ENCODE peak calls at places on chromosomes 11 and 22, in six cellular contexts. K is cardiac muscle cell; S is pancreas; O is mesendoderm; F is CD8-positive, alpha-beta memory T cell; Y is IMR-90. W is an unnamed sample.

GRCh38 chr11:126978155-126978554 is 22.4 kb downstream of the KIRREL3 start:
- DNase-seq in Y (no peak), O (peak; percentile 71), S (no peak), K (no peak), F (no peak), W (no peak)

GRCh38 chr11:130164221-130164570 is 4.6 kb downstream of the ST14 start:
- DNase-seq in S (no peak), O (no peak), K (no peak), F (no peak), Y (no peak), W (no peak)

GRCh38 chr11:67304511-67305113 is 1.3 kb downstream of the SSH3 start:
- DNase-seq in O (no peak), S (peak; percentile 35), F (no peak), K (no peak), Y (no peak), W (no peak)

GRCh38 chr11:92528051-92528450 is 303.4 kb downstream of the FAT3 start:
- DNase-seq in Y (peak; percentile 46), K (peak; percentile 68), S (no peak), F (no peak), O (no peak), W (no peak)

GRCh38 chr11:66467034-66467659 is 442 bp downstream of the PELI3 start:
- DNase-seq in K (peak; percentile 51), O (peak; percentile 50), S (peak; percentile 67), F (no peak), Y (peak; percentile 15), W (no peak)

GRCh38 chr22:26461188-26461810 is 22.3 kb downstream of the HPS4 start:
- DNase-seq in K (peak; percentile 45), S (peak; percentile 52), Y (peak; percentile 28), F (no peak), O (peak; percentile 85), W (peak; percentile 39)

GRCh38 chr22:24310969-24311368 is 40.3 kb downstream of the SPECC1L start:
- DNase-seq in O (no peak), S (no peak), K (no peak), Y (no peak), F (no peak), W (no peak)

GRCh38 chr11:34905666-34906065 is 10.5 kb downstream of the APIP start:
- DNase-seq in K (no peak), O (no peak), Y (no peak), S (no peak), F (no peak), W (no peak)

GRCh38 chr22:31764785-31765184 is 11.0 kb downstream of the DEPDC5 start:
- DNase-seq in K (no peak), Y (no peak), O (peak; percentile 30), S (no peak), F (no peak), W (no peak)

GRCh38 chr22:43275545-43275981 is 67.6 kb downstream of the SCUBE1 start:
- DNase-seq in F (no peak), O (peak; percentile 76), S (no peak), K (peak; percentile 42), Y (peak; percentile 60), W (no peak)

GRCh38 chr11:39239553-39239952 is 2219.9 kb downstream of the LRRC4C start:
- DNase-seq in S (no peak), O (peak; percentile 1), F (no peak), K (no peak), Y (no peak), W (no peak)

GRCh38 chr11:75383246-75383645 is 16.1 kb upstream of the RPS3 start:
- DNase-seq in O (peak; percentile 82), Y (no peak), F (peak; percentile 16), S (no peak), K (no peak), W (no peak)

GRCh38 chr11:56841210-56841810 is 92.8 kb upstream of the OR9G4 start:
- DNase-seq in O (peak; percentile 68), F (no peak), K (peak; percentile 78), S (no peak), Y (peak; percentile 56), W (no peak)

GRCh38 chr11:14306481-14306880 is 52.5 kb downstream of the RRAS2 start:
- DNase-seq in S (no peak), K (no peak), O (peak; percentile 78), F (no peak), Y (no peak), W (no peak)

GRCh38 chr22:33328789-33329296 is 270.7 kb upstream of the SYN3 start:
- DNase-seq in Y (peak; percentile 86), O (peak; percentile 77), S (no peak), F (no peak), K (peak; percentile 59), W (no peak)

GRCh38 chr11:107252429-107253161 is 205.0 kb downstream of the CWF19L2 start:
- DNase-seq in S (no peak), Y (no peak), F (no peak), O (no peak), K (no peak), W (no peak)

GRCh38 chr22:20089977-20090729 is 10.1 kb downstream of the DGCR8 start:
- DNase-seq in S (no peak), K (no peak), O (no peak), F (no peak), Y (peak; percentile 77), W (no peak)

GRCh38 chr11:5284551-5285130 is 14.9 kb upstream of the HBE1 start:
- DNase-seq in F (no peak), O (no peak), Y (no peak), K (no peak), S (no peak), W (no peak)

GRCh38 chr11:107018274-107018901 is at the start of gene GUCY1A2:
- DNase-seq in O (peak; percentile 62), K (peak; percentile 50), F (no peak), Y (no peak), S (peak; percentile 22), W (no peak)

GRCh38 chr11:69700278-69701140 is 3.3 kb downstream of the FGF19 start:
- DNase-seq in O (peak; percentile 91), F (no peak), S (peak; percentile 73), K (peak; percentile 84), Y (peak; percentile 75), W (no peak)

GRCh38 chr11:118126082-118126838 is 26.4 kb downstream of the SCN4B start:
- DNase-seq in Y (no peak), K (no peak), S (no peak), O (peak; percentile 52), F (no peak), W (no peak)

GRCh38 chr11:111942826-111943225 is 5.7 kb downstream of the DIXDC1 start:
- DNase-seq in F (no peak), S (no peak), K (peak; percentile 77), O (no peak), Y (peak; percentile 19), W (no peak)

GRCh38 chr11:8247312-8247711 is 16.4 kb downstream of the LMO1 start:
- DNase-seq in K (peak; percentile 8), Y (no peak), O (no peak), F (no peak), S (peak; percentile 57), W (no peak)

GRCh38 chr11:102462610-102463009 is 10.0 kb upstream of the TMEM123 start:
- DNase-seq in K (no peak), S (no peak), O (no peak), Y (no peak), F (no peak), W (no peak)

GRCh38 chr11:24064309-24064903 is 432.4 kb upstream of the LUZP2 start:
- DNase-seq in K (no peak), O (peak; percentile 16), S (no peak), F (no peak), Y (no peak), W (no peak)

GRCh38 chr11:26065944-26066343 is 266.0 kb upstream of the ANO3 start:
- DNase-seq in S (no peak), Y (no peak), F (no peak), O (no peak), K (no peak), W (no peak)

DNA sequence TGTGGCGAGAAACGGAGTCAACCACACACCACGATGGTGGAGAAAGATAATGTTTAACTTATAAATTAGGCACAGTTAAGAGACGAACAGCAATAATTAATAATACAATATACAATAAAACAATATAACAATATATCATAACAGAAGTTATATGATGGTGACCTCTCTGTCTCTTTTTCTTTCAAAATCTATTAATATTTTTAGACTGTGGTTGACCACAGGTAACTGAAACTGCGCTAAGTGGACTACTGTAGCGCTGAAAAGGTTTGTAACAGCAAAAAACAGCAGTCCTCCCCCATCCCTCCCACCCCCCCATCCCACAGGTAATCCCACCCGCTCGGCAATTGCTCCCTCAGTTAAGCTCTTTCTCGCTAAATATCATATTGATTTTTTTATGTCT is 3.6 kb upstream of the SSTR3 start:
- DNase-seq in Y (no peak), S (no peak), O (no peak), F (no peak), K (no peak), W (no peak)
- H3K4me1 ChIP-seq in Y (peaks cover 4% of the 10 kb centered on the region), S (no peaks in the 10 kb centered on the region), O (peaks cover under 1% of the 10 kb centered on the region), F (peaks cover 46% of the 10 kb centered on the region), K (peaks cover 13% of the 10 kb centered on the region), W (peaks cover 36% of the 10 kb centered on the region)

GRCh38 chr22:27786253-27786898 is 15.2 kb downstream of the MN1 start:
- DNase-seq in Y (no peak), O (no peak), S (no peak), F (no peak), K (no peak), W (no peak)
- H3K27ac ChIP-seq in Y (no peak overlapping the region), O (no peak overlapping the region), S (no peak overlapping the region), F (no peak overlapping the region), K (no peak overlapping the region), W (no peak overlapping the region)

DNA sequence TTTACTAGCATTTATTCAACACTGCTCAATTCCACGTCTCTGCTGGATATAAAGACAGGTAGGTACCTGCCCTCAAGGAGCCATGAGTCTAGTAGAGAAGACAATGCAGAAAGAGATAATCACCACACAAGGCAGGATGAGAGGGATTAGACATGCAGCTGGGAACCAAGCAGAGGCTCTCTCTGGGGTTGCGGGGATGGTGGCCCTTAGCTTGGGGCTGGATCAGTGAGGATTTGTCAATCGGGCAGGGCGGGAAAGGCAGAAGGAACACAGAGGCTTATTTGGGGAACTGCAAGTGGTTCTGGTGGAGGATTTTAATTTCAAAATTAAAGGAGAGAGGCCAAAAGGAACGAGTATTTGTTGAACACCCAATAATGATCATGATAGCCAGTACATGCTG is 8.5 kb upstream of the DMC1 start:
- DNase-seq in Y (no peak), S (no peak), O (no peak), F (no peak), K (no peak), W (no peak)
- H3K4me1 ChIP-seq in Y (no peaks in the 10 kb centered on the region), S (no peaks in the 10 kb centered on the region), O (no peaks in the 10 kb centered on the region), F (no peaks in the 10 kb centered on the region), K (no peaks in the 10 kb centered on the region), W (no peaks in the 10 kb centered on the region)

DNA sequence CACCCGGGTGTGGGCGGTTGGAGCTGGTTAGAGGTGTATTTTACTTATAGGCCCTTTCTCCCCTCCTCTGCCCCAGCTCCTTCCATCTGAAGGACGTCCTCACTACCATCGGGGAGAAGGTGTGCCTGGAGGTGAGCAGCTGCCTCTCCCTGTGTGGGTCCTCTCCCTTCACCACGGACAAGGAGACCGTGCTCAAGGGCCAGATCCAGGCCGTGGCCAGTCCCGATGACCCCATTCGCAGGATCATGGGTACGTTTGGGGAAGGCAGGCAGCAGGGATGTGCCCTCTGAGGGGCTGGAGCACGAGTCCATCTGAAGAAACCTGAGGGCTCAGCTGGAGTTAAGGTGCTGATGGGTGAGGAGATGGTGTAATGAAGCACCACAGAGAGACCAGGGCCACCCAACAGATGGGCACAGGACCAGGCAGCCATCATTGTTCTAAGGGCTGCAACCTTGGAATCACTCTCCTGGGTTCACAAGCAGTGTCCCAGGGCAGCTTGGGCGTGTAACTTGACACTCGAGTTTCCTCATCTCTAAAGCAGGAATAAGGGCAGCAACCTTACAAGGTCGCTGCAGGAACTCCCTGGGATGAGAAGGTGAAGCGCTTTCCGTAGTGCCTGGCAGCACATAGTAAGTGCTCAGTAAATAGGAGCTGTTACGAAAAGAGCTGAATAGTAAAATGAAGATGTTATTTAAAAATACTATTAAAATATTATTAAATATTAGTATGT is 29.4 kb downstream of the TCP11L1 start:
- DNase-seq in S (no peak), Y (no peak), O (peak; percentile 29), K (no peak), F (no peak), W (no peak)
- H3K27ac ChIP-seq in S (no peak overlapping the region), Y (no peak overlapping the region), O (no peak overlapping the region), K (no peak overlapping the region), F (no peak overlapping the region), W (no peak overlapping the region)